ENCODE peak calls at places on chromosomes 6 and 20, in eight cellular contexts. One of them, this sample, is unnamed.

GRCh38 chr6:23589811-23590210 is 536.2 kb upstream of the NRSN1 start:
- DNase-seq in fibroblast of mammary gland: peak; percentile 22
- DNase-seq in Peyer's patch: no peak
- DNase-seq in GM23338: no peak
- DNase-seq in lower leg skin: no peak
- DNase-seq in A549: no peak
- DNase-seq in Calu3: no peak
- DNase-seq in ovary: no peak
- DNase-seq in this sample: no peak

GRCh38 chr6:31180500-31180899 is 10.0 kb upstream of the POU5F1 start:
- DNase-seq in GM23338: peak; percentile 95
- DNase-seq in ovary: peak; percentile 85
- DNase-seq in Peyer's patch: peak; percentile 58
- DNase-seq in A549: no peak
- DNase-seq in lower leg skin: no peak
- DNase-seq in fibroblast of mammary gland: peak; percentile 81
- DNase-seq in Calu3: peak; percentile 98
- DNase-seq in this sample: no peak

GRCh38 chr20:433300-433975 is 25.3 kb downstream of the RBCK1 start:
- DNase-seq in fibroblast of mammary gland: peak; percentile 31
- DNase-seq in A549: no peak
- DNase-seq in Peyer's patch: peak; percentile 72
- DNase-seq in lower leg skin: no peak
- DNase-seq in ovary: no peak
- DNase-seq in Calu3: no peak
- DNase-seq in GM23338: no peak
- DNase-seq in this sample: no peak

GRCh38 chr6:49327005-49327404 is 136.0 kb downstream of the MMUT start:
- DNase-seq in fibroblast of mammary gland: no peak
- DNase-seq in Peyer's patch: no peak
- DNase-seq in Calu3: no peak
- DNase-seq in ovary: no peak
- DNase-seq in A549: no peak
- DNase-seq in lower leg skin: no peak
- DNase-seq in GM23338: no peak
- DNase-seq in this sample: no peak

GRCh38 chr20:19735446-19735845 is 22.6 kb upstream of the RIN2 start:
- DNase-seq in lower leg skin: peak; percentile 87
- DNase-seq in A549: peak; percentile 95
- DNase-seq in ovary: peak; percentile 54
- DNase-seq in Peyer's patch: peak; percentile 82
- DNase-seq in GM23338: no peak
- DNase-seq in fibroblast of mammary gland: peak; percentile 91
- DNase-seq in Calu3: peak; percentile 43
- DNase-seq in this sample: peak; percentile 73

GRCh38 chr6:157556671-157557430 is 175.9 kb downstream of the ZDHHC14 start:
- DNase-seq in Peyer's patch: no peak
- DNase-seq in GM23338: no peak
- DNase-seq in A549: no peak
- DNase-seq in ovary: no peak
- DNase-seq in Calu3: no peak
- DNase-seq in fibroblast of mammary gland: no peak
- DNase-seq in lower leg skin: no peak
- DNase-seq in this sample: no peak

GRCh38 chr6:53616450-53617357 is 48.9 kb downstream of the KLHL31 start:
- DNase-seq in Peyer's patch: peak; percentile 69
- DNase-seq in ovary: no peak
- DNase-seq in fibroblast of mammary gland: no peak
- DNase-seq in GM23338: no peak
- DNase-seq in lower leg skin: no peak
- DNase-seq in Calu3: peak; percentile 12
- DNase-seq in A549: peak; percentile 23
- DNase-seq in this sample: no peak

GRCh38 chr6:170279977-170280688 is 10.7 kb downstream of the DLL1 start:
- DNase-seq in ovary: peak; percentile 86
- DNase-seq in lower leg skin: no peak
- DNase-seq in Calu3: peak; percentile 51
- DNase-seq in GM23338: no peak
- DNase-seq in fibroblast of mammary gland: peak; percentile 60
- DNase-seq in A549: peak; percentile 65
- DNase-seq in Peyer's patch: peak; percentile 83
- DNase-seq in this sample: peak; percentile 23

GRCh38 chr20:20353574-20353973 is 14.3 kb upstream of the INSM1 start:
- DNase-seq in fibroblast of mammary gland: no peak
- DNase-seq in Peyer's patch: no peak
- DNase-seq in lower leg skin: no peak
- DNase-seq in A549: no peak
- DNase-seq in GM23338: no peak
- DNase-seq in Calu3: no peak
- DNase-seq in ovary: no peak
- DNase-seq in this sample: no peak

GRCh38 chr6:132133734-132134490 is 182.7 kb upstream of the CCN2 start:
- DNase-seq in Peyer's patch: peak; percentile 61
- DNase-seq in Calu3: no peak
- DNase-seq in lower leg skin: peak; percentile 70
- DNase-seq in A549: no peak
- DNase-seq in fibroblast of mammary gland: no peak
- DNase-seq in GM23338: peak; percentile 9
- DNase-seq in ovary: no peak
- DNase-seq in this sample: no peak

GRCh38 chr6:85996034-85996375 is 353.3 kb upstream of the SYNCRIP start:
- DNase-seq in fibroblast of mammary gland: no peak
- DNase-seq in GM23338: no peak
- DNase-seq in A549: no peak
- DNase-seq in ovary: no peak
- DNase-seq in lower leg skin: no peak
- DNase-seq in Calu3: no peak
- DNase-seq in Peyer's patch: no peak
- DNase-seq in this sample: no peak

GRCh38 chr20:35895476-35895875 is 58.8 kb downstream of the SCAND1 start:
- DNase-seq in fibroblast of mammary gland: no peak
- DNase-seq in Peyer's patch: no peak
- DNase-seq in A549: no peak
- DNase-seq in Calu3: no peak
- DNase-seq in ovary: no peak
- DNase-seq in GM23338: no peak
- DNase-seq in lower leg skin: no peak
- DNase-seq in this sample: no peak

GRCh38 chr20:56001890-56002289 is 3.4 kb downstream of the CBLN4 start:
- DNase-seq in fibroblast of mammary gland: no peak
- DNase-seq in A549: no peak
- DNase-seq in Peyer's patch: no peak
- DNase-seq in GM23338: no peak
- DNase-seq in Calu3: no peak
- DNase-seq in ovary: no peak
- DNase-seq in lower leg skin: no peak
- DNase-seq in this sample: no peak

GRCh38 chr20:35739294-35740163 is 2.5 kb downstream of the RBM39 start:
- DNase-seq in ovary: no peak
- DNase-seq in fibroblast of mammary gland: peak; percentile 62
- DNase-seq in Peyer's patch: no peak
- DNase-seq in GM23338: peak; percentile 28
- DNase-seq in Calu3: peak; percentile 60
- DNase-seq in A549: no peak
- DNase-seq in lower leg skin: no peak
- DNase-seq in this sample: peak; percentile 66

GRCh38 chr20:61953789-61954125 is 111.9 kb downstream of the TAF4 start:
- DNase-seq in lower leg skin: no peak
- DNase-seq in A549: no peak
- DNase-seq in Peyer's patch: no peak
- DNase-seq in fibroblast of mammary gland: no peak
- DNase-seq in GM23338: no peak
- DNase-seq in Calu3: no peak
- DNase-seq in ovary: peak; percentile 30
- DNase-seq in this sample: no peak

GRCh38 chr6:10526156-10526555 is 5.0 kb downstream of the GCNT2 start:
- DNase-seq in fibroblast of mammary gland: no peak
- DNase-seq in ovary: no peak
- DNase-seq in GM23338: no peak
- DNase-seq in Peyer's patch: no peak
- DNase-seq in A549: no peak
- DNase-seq in lower leg skin: no peak
- DNase-seq in Calu3: no peak
- DNase-seq in this sample: no peak

GRCh38 chr20:59010995-59011873 is 4.2 kb upstream of the CTSZ start:
- DNase-seq in Peyer's patch: peak; percentile 45
- DNase-seq in Calu3: peak; percentile 73
- DNase-seq in ovary: no peak
- DNase-seq in A549: no peak
- DNase-seq in lower leg skin: no peak
- DNase-seq in GM23338: peak; percentile 47
- DNase-seq in fibroblast of mammary gland: peak; percentile 58
- DNase-seq in this sample: peak; percentile 81

GRCh38 chr6:51432481-51432880 is 613.8 kb downstream of the TFAP2B start:
- DNase-seq in fibroblast of mammary gland: peak; percentile 1
- DNase-seq in ovary: no peak
- DNase-seq in Peyer's patch: no peak
- DNase-seq in Calu3: no peak
- DNase-seq in lower leg skin: no peak
- DNase-seq in A549: no peak
- DNase-seq in GM23338: no peak
- DNase-seq in this sample: no peak

GRCh38 chr6:1679691-1680068 is 70.0 kb downstream of the FOXC1 start:
- DNase-seq in lower leg skin: no peak
- DNase-seq in Calu3: peak; percentile 11
- DNase-seq in ovary: no peak
- DNase-seq in A549: no peak
- DNase-seq in Peyer's patch: no peak
- DNase-seq in fibroblast of mammary gland: no peak
- DNase-seq in GM23338: no peak
- DNase-seq in this sample: no peak

GRCh38 chr20:35269055-35269781 is 8.7 kb downstream of the MMP24OS start:
- DNase-seq in Peyer's patch: peak; percentile 77
- DNase-seq in lower leg skin: no peak
- DNase-seq in fibroblast of mammary gland: peak; percentile 58
- DNase-seq in GM23338: peak; percentile 93
- DNase-seq in A549: peak; percentile 76
- DNase-seq in Calu3: peak; percentile 90
- DNase-seq in ovary: peak; percentile 76
- DNase-seq in this sample: peak; percentile 59

GRCh38 chr20:8855315-8855714 is 213.6 kb upstream of the PLCB4 start:
- DNase-seq in ovary: peak; percentile 53
- DNase-seq in fibroblast of mammary gland: peak; percentile 70
- DNase-seq in Calu3: no peak
- DNase-seq in A549: no peak
- DNase-seq in Peyer's patch: no peak
- DNase-seq in lower leg skin: peak; percentile 29
- DNase-seq in GM23338: no peak
- DNase-seq in this sample: peak; percentile 52

GRCh38 chr6:9461161-9461560 is 953.7 kb downstream of the TFAP2A start:
- DNase-seq in Calu3: peak; percentile 12
- DNase-seq in lower leg skin: no peak
- DNase-seq in A549: no peak
- DNase-seq in fibroblast of mammary gland: no peak
- DNase-seq in Peyer's patch: no peak
- DNase-seq in GM23338: no peak
- DNase-seq in ovary: no peak
- DNase-seq in this sample: no peak

GRCh38 chr20:60937581-60937980 is 314.5 kb upstream of the CDH4 start:
- DNase-seq in lower leg skin: no peak
- DNase-seq in Peyer's patch: no peak
- DNase-seq in GM23338: no peak
- DNase-seq in fibroblast of mammary gland: peak; percentile 4
- DNase-seq in A549: no peak
- DNase-seq in Calu3: no peak
- DNase-seq in ovary: no peak
- DNase-seq in this sample: no peak
- TF ChIP-seq CTCF in lower leg skin: no peak
- TF ChIP-seq CTCF in Peyer's patch: no peak
- TF ChIP-seq CTCF in GM23338: no peak
- TF ChIP-seq CTCF in fibroblast of mammary gland: no peak
- TF ChIP-seq CTCF in A549: no peak
- TF ChIP-seq CTCF in Calu3: no peak
- TF ChIP-seq CTCF in ovary: no peak
- TF ChIP-seq CTCF in this sample: no peak

GRCh38 chr6:139374357-139375238 is at the start of gene CITED2:
- DNase-seq in Peyer's patch: peak; percentile 98
- DNase-seq in lower leg skin: peak; percentile 93
- DNase-seq in A549: peak; percentile 49
- DNase-seq in Calu3: peak; percentile 88
- DNase-seq in fibroblast of mammary gland: peak; percentile 94
- DNase-seq in ovary: peak; percentile 96
- DNase-seq in GM23338: peak; percentile 93
- DNase-seq in this sample: peak; percentile 99
- TF ChIP-seq CTCF in Peyer's patch: no peak
- TF ChIP-seq CTCF in lower leg skin: peak; percentile 7
- TF ChIP-seq CTCF in A549: no peak
- TF ChIP-seq CTCF in Calu3: no peak
- TF ChIP-seq CTCF in fibroblast of mammary gland: peak; percentile 4
- TF ChIP-seq CTCF in ovary: peak; percentile 35
- TF ChIP-seq CTCF in GM23338: no peak
- TF ChIP-seq CTCF in this sample: peak; percentile 39

DNA sequence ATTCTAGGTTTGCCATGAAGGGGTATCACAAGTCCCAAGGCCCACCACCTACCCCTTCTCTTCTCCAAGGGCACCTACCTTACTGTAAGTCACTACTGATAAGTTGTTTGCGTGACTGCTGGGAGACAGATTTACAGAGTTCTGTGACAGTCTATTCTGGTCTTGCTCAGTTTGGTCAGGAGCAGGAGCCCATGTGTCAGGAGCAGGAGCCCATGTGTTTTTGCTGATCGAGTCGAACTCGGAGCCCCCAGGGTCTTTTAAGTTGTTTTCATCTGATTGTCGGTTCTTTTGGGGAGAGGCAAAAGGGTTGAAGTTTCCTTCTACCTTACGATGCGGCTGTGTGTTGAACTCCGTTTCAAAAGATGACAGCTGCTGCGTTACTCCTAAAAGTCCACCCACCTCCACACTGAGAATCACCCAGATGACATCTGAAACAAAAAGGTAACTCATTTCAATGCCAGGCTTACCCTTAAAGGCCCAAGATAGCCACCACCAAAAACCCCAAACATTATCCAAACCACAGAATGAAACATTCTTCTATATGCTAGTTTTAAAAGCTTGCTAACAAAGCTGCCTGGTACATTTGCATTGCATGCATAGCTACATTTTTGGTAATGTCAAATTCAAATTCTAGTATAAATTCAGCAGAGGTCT is 50.5 kb upstream of the SPDEF start:
- DNase-seq in Peyer's patch: no peak
- DNase-seq in fibroblast of mammary gland: no peak
- DNase-seq in ovary: no peak
- DNase-seq in Calu3: no peak
- DNase-seq in lower leg skin: no peak
- DNase-seq in A549: no peak
- DNase-seq in GM23338: no peak
- DNase-seq in this sample: no peak
- TF ChIP-seq CTCF in Peyer's patch: no peak
- TF ChIP-seq CTCF in fibroblast of mammary gland: no peak
- TF ChIP-seq CTCF in ovary: no peak
- TF ChIP-seq CTCF in Calu3: no peak
- TF ChIP-seq CTCF in lower leg skin: no peak
- TF ChIP-seq CTCF in A549: no peak
- TF ChIP-seq CTCF in GM23338: no peak
- TF ChIP-seq CTCF in this sample: no peak

DNA sequence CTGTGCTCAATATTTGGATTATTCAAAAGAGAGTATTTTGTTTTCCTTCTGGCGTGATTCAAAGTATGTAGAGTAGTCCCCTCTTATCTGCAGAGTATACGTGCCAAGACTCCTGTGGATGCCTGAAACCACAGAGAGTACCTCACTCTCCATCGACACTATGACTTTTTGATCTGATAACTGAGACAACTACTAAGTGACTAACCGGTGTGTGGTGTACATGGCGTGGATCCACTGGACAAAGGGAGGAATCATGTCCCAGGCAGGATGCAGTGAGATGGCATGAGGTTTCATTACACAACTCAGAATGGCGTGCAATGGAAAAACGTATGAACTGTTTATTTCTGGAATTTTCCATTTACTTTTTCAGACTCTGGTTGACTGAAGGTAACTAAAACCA is 112.2 kb upstream of the PDE7B start:
- DNase-seq in fibroblast of mammary gland: peak; percentile 69
- DNase-seq in ovary: no peak
- DNase-seq in A549: no peak
- DNase-seq in GM23338: no peak
- DNase-seq in Peyer's patch: no peak
- DNase-seq in lower leg skin: no peak
- DNase-seq in Calu3: no peak
- DNase-seq in this sample: peak; percentile 81
- TF ChIP-seq CTCF in fibroblast of mammary gland: no peak
- TF ChIP-seq CTCF in ovary: no peak
- TF ChIP-seq CTCF in A549: no peak
- TF ChIP-seq CTCF in GM23338: no peak
- TF ChIP-seq CTCF in Peyer's patch: no peak
- TF ChIP-seq CTCF in lower leg skin: no peak
- TF ChIP-seq CTCF in Calu3: no peak
- TF ChIP-seq CTCF in this sample: no peak